ENCODE peak calls at places on chromosomes 2 and 18, in four cellular contexts. One of them, this sample, is unnamed.

GRCh38 chr18:32542221-32542798 is 71.6 kb upstream of the GAREM1 start:
- DNase-seq in naive thymus-derived CD4-positive, alpha-beta T cell: no peak
- DNase-seq in choroid plexus epithelial cell: peak
- DNase-seq in left ventricle myocardium inferior: no peak
- DNase-seq in this sample: no peak

GRCh38 chr18:13801260-13801601 is 22.7 kb upstream of the MC5R start:
- DNase-seq in naive thymus-derived CD4-positive, alpha-beta T cell: no peak
- DNase-seq in left ventricle myocardium inferior: no peak
- DNase-seq in choroid plexus epithelial cell: no peak
- DNase-seq in this sample: no peak

GRCh38 chr18:33440011-33440383 is 524 bp downstream of the CCDC178 start:
- DNase-seq in naive thymus-derived CD4-positive, alpha-beta T cell: no peak
- DNase-seq in left ventricle myocardium inferior: peak
- DNase-seq in choroid plexus epithelial cell: peak
- DNase-seq in this sample: no peak

GRCh38 chr2:239464166-239465016 is 63.6 kb upstream of the HDAC4 start:
- DNase-seq in left ventricle myocardium inferior: no peak
- DNase-seq in choroid plexus epithelial cell: no peak
- DNase-seq in naive thymus-derived CD4-positive, alpha-beta T cell: no peak
- DNase-seq in this sample: no peak

GRCh38 chr2:36438454-36438977 is 82.9 kb downstream of the CRIM1 start:
- DNase-seq in left ventricle myocardium inferior: no peak
- DNase-seq in choroid plexus epithelial cell: peak
- DNase-seq in naive thymus-derived CD4-positive, alpha-beta T cell: no peak
- DNase-seq in this sample: no peak

GRCh38 chr2:186919272-186919671 is 70.3 kb upstream of the ZSWIM2 start:
- DNase-seq in choroid plexus epithelial cell: peak
- DNase-seq in left ventricle myocardium inferior: no peak
- DNase-seq in naive thymus-derived CD4-positive, alpha-beta T cell: no peak
- DNase-seq in this sample: no peak

GRCh38 chr2:126907671-126908070 is 9.0 kb downstream of the TEX51 start:
- DNase-seq in choroid plexus epithelial cell: no peak
- DNase-seq in naive thymus-derived CD4-positive, alpha-beta T cell: no peak
- DNase-seq in left ventricle myocardium inferior: no peak
- DNase-seq in this sample: no peak

GRCh38 chr2:112645396-112646101 is at the start of gene SLC20A1:
- DNase-seq in naive thymus-derived CD4-positive, alpha-beta T cell: peak
- DNase-seq in left ventricle myocardium inferior: peak
- DNase-seq in choroid plexus epithelial cell: peak
- DNase-seq in this sample: peak

GRCh38 chr2:216292886-216293291 is 79.4 kb downstream of the MARCHF4 start:
- DNase-seq in choroid plexus epithelial cell: no peak
- DNase-seq in naive thymus-derived CD4-positive, alpha-beta T cell: no peak
- DNase-seq in left ventricle myocardium inferior: no peak
- DNase-seq in this sample: no peak

GRCh38 chr18:44716697-44717163 is 36.0 kb downstream of the SETBP1 start:
- DNase-seq in choroid plexus epithelial cell: no peak
- DNase-seq in left ventricle myocardium inferior: no peak
- DNase-seq in naive thymus-derived CD4-positive, alpha-beta T cell: no peak
- DNase-seq in this sample: no peak

DNA sequence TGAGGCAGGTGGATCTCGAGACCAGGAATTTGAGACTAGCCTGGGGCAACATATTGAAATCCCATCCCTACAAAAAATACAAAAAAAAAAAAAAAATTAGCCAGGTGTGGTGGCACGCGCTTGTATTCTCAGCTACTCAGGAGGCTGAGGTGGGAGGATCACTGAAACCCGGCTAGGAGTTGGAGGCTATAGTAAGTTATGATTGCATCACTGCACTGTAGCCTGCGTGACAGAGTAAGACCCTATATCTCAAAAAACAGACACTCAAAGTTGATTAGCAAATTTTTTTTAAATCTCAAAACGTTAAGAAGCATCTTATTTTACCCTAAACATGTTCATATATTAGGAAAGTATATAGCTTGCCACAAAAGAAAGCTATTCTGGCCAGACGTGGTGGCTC is 7.6 kb downstream of the RAB1A start:
- DNase-seq in left ventricle myocardium inferior: no peak
- DNase-seq in naive thymus-derived CD4-positive, alpha-beta T cell: no peak
- DNase-seq in choroid plexus epithelial cell: no peak
- DNase-seq in this sample: no peak
- H3K4me3 ChIP-seq in left ventricle myocardium inferior: no peak
- H3K4me3 ChIP-seq in naive thymus-derived CD4-positive, alpha-beta T cell: no peak
- H3K4me3 ChIP-seq in choroid plexus epithelial cell: no peak
- H3K4me3 ChIP-seq in this sample: no peak

DNA sequence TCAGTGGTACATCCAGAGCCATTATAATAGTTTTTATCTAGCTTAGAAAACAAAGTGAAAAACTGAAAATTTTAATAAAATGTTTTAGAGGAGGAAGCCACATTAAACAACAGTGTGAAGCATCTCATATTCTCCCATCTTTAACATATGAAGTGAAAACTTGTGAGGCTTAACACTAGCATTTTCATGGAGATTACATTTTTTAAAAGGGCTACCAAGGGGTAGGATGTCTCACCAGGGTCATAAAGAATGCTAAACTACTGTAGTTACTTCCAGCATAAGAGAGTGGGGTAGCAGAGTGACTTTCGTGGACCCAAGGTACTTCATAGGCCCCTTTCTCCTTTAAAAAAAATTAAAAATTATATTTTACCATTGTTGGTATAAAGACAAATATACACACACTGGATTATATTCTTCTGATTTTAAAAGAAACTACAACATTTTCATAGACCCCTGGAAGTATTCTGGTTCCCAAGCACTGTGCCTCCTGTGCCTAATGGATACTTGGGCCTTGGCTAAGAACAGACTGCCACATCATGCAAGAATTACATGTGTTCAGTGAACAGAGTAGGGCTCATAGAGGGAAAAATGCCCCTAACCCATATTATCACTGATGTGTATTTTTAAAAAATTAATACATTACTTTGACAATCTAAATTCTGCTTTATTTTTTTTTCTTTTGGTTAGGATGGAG is 148.4 kb downstream of the SLC39A10 start:
- DNase-seq in left ventricle myocardium inferior: no peak
- DNase-seq in choroid plexus epithelial cell: no peak
- DNase-seq in naive thymus-derived CD4-positive, alpha-beta T cell: no peak
- DNase-seq in this sample: no peak
- H3K4me3 ChIP-seq in left ventricle myocardium inferior: no peak
- H3K4me3 ChIP-seq in choroid plexus epithelial cell: no peak
- H3K4me3 ChIP-seq in naive thymus-derived CD4-positive, alpha-beta T cell: no peak
- H3K4me3 ChIP-seq in this sample: no peak

DNA sequence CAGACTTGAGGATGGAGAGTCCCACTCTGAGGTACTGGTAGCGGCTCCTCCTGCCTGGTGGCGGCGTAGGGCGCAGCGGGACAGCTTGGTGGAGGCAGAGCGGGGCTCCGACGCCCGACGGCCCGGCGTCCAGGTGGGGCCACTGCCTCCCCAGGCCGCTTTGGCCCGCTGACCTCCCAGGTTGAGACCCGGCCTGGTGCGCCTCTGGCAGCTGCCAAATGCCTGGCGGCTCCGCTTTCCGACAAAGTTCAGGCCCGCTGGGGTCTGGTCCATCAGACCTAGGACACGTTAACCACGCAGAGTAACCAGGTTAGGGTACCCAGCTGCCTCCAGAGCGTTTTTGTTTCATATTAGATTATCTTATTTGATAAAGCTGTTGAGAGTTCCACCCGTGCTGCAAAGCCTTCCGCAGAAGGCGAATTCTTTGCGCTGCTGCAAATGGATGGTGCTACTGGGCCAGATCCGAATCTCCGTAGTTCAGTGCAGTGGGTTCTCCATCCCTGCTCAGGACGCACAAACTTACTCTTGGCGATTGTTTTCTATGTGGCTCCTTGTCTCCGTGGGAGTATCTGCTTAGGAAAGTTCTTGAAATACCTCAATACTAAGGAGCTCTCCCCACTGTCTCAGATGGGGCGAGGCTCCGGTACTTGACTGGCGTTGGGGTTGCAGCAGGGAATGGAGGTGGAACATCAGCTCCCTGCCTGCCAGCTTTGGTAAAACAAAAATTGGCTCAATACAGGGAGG is 405.9 kb downstream of the XIRP2 start:
- DNase-seq in left ventricle myocardium inferior: no peak
- DNase-seq in choroid plexus epithelial cell: peak
- DNase-seq in naive thymus-derived CD4-positive, alpha-beta T cell: no peak
- DNase-seq in this sample: no peak
- H3K4me3 ChIP-seq in left ventricle myocardium inferior: peak
- H3K4me3 ChIP-seq in choroid plexus epithelial cell: peak
- H3K4me3 ChIP-seq in naive thymus-derived CD4-positive, alpha-beta T cell: no peak
- H3K4me3 ChIP-seq in this sample: peak

DNA sequence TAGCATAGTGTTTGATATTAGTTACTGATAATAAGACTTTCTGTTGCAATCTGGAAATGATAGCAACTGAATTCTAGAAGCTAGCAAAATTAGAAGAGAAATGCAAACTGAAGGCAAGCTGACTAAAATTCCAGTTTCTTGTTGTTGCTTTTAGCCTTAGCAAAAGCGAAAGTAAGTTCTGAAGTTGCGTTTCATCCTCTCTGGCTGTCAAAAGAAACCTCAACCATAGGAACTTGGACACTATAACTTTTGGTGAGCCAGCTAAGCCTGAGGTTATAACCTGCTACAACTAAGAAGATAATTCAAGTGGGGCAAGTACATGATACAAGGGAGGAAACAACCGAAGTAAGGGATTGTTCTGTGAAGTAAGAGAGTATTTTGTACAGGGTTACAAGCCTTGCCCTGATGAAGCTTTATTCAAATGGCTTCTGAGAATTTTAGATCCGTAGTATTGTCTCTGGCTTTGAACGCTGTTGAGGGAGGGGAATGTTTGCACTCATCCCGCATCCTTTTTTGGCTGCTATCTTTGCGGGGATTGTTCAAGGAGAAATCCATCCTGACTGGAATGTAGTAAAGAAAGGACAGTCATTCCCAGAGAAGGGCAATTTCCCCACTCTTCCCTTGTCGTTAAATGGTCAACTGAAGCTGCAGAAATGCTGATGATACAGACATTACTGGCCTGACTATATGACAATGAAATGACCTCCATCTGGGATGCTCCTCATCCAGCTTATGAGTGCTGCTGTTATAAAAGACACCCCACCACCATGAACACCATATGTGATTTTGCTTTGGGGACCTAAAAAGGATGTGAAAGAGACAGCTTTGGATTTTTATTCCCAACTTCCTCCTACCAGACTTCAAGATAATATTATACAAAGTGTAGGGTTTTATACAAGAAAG is 7.0 kb upstream of the TMX3 start:
- DNase-seq in left ventricle myocardium inferior: no peak
- DNase-seq in naive thymus-derived CD4-positive, alpha-beta T cell: peak
- DNase-seq in choroid plexus epithelial cell: peak
- DNase-seq in this sample: no peak
- H3K4me3 ChIP-seq in left ventricle myocardium inferior: peak
- H3K4me3 ChIP-seq in naive thymus-derived CD4-positive, alpha-beta T cell: peak
- H3K4me3 ChIP-seq in choroid plexus epithelial cell: peak
- H3K4me3 ChIP-seq in this sample: peak

DNA sequence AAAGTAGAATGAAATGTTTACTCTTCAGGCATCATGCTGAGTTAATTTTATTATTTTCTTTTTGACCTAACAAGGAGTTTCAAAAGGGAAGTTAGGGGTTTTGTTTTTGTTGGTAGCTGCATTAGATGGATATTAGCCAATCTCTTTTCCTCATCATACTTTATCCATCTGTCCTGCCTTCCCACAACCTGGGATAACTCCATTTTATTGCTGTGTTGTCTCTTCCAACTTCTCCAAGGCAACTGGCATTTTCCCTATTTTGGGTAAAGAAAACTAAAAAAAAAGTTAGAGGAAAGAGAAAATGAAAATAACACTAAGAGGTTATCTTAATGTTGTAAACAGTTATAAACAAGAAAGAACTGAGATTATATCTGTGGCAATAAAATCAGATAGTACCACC is 147.0 kb downstream of the PID1 start:
- DNase-seq in naive thymus-derived CD4-positive, alpha-beta T cell: no peak
- DNase-seq in left ventricle myocardium inferior: no peak
- DNase-seq in choroid plexus epithelial cell: no peak
- DNase-seq in this sample: no peak
- H3K4me3 ChIP-seq in naive thymus-derived CD4-positive, alpha-beta T cell: no peak
- H3K4me3 ChIP-seq in left ventricle myocardium inferior: no peak
- H3K4me3 ChIP-seq in choroid plexus epithelial cell: no peak
- H3K4me3 ChIP-seq in this sample: no peak

GRCh38 chr18:46072959-46073358 is 899 bp upstream of the PSTPIP2 start:
- DNase-seq in naive thymus-derived CD4-positive, alpha-beta T cell: no peak
- DNase-seq in left ventricle myocardium inferior: no peak
- DNase-seq in choroid plexus epithelial cell: no peak
- DNase-seq in this sample: no peak
- H3K4me3 ChIP-seq in naive thymus-derived CD4-positive, alpha-beta T cell: peak
- H3K4me3 ChIP-seq in left ventricle myocardium inferior: peak
- H3K4me3 ChIP-seq in choroid plexus epithelial cell: no peak
- H3K4me3 ChIP-seq in this sample: peak

This sample was measured in effector memory CD4-positive, alpha-beta T cell.